ENCODE peak calls at places on chromosomes 3 and 15, in four cellular contexts. One of them, this sample, is unnamed.

GRCh38 chr3:46574263-46574662 is 8.2 kb upstream of the LRRC2 start:
- DNase-seq in cardiac fibroblast: no peak
- DNase-seq in Kasumi-1: no peak
- DNase-seq in lower lobe of right lung: no peak
- DNase-seq in this sample: no peak

GRCh38 chr15:75904241-75904631 is 558 bp downstream of the FBXO22 start:
- DNase-seq in Kasumi-1: peak
- DNase-seq in lower lobe of right lung: peak
- DNase-seq in cardiac fibroblast: peak
- DNase-seq in this sample: peak

GRCh38 chr15:51380999-51381806 is 39.7 kb downstream of the GLDN start:
- DNase-seq in cardiac fibroblast: peak
- DNase-seq in lower lobe of right lung: no peak
- DNase-seq in Kasumi-1: peak
- DNase-seq in this sample: no peak

GRCh38 chr3:112984485-112984884 is 6.3 kb upstream of the GTPBP8 start:
- DNase-seq in Kasumi-1: no peak
- DNase-seq in cardiac fibroblast: peak
- DNase-seq in lower lobe of right lung: no peak
- DNase-seq in this sample: no peak

GRCh38 chr15:70632079-70632850 is 131.1 kb downstream of the UACA start:
- DNase-seq in lower lobe of right lung: no peak
- DNase-seq in cardiac fibroblast: no peak
- DNase-seq in Kasumi-1: no peak
- DNase-seq in this sample: no peak

GRCh38 chr3:47782538-47783308 is 1.0 kb upstream of the SMARCC1 start:
- DNase-seq in cardiac fibroblast: no peak
- DNase-seq in lower lobe of right lung: no peak
- DNase-seq in Kasumi-1: no peak
- DNase-seq in this sample: no peak

GRCh38 chr3:110381992-110382391 is 689.6 kb upstream of the NECTIN3 start:
- DNase-seq in lower lobe of right lung: no peak
- DNase-seq in cardiac fibroblast: no peak
- DNase-seq in Kasumi-1: no peak
- DNase-seq in this sample: no peak

GRCh38 chr3:112734171-112734570 is 93.2 kb upstream of the CCDC80 start:
- DNase-seq in cardiac fibroblast: peak
- DNase-seq in Kasumi-1: no peak
- DNase-seq in lower lobe of right lung: no peak
- DNase-seq in this sample: no peak

GRCh38 chr15:96327155-96327741 is 3.3 kb upstream of the NR2F2 start:
- DNase-seq in lower lobe of right lung: no peak
- DNase-seq in cardiac fibroblast: peak
- DNase-seq in Kasumi-1: peak
- DNase-seq in this sample: no peak

GRCh38 chr3:188584958-188585689 is 431.2 kb downstream of the LPP start:
- DNase-seq in lower lobe of right lung: no peak
- DNase-seq in cardiac fibroblast: peak
- DNase-seq in Kasumi-1: no peak
- DNase-seq in this sample: no peak

GRCh38 chr3:195893121-195893449 is 15.3 kb downstream of the TNK2 start:
- DNase-seq in cardiac fibroblast: no peak
- DNase-seq in Kasumi-1: no peak
- DNase-seq in lower lobe of right lung: no peak
- DNase-seq in this sample: no peak

GRCh38 chr15:101081900-101082299 is 162.7 kb downstream of the LRRK1 start:
- DNase-seq in cardiac fibroblast: no peak
- DNase-seq in Kasumi-1: no peak
- DNase-seq in lower lobe of right lung: no peak
- DNase-seq in this sample: no peak

GRCh38 chr3:23760871-23761373 is 44.8 kb upstream of the UBE2E1 start:
- DNase-seq in lower lobe of right lung: no peak
- DNase-seq in cardiac fibroblast: no peak
- DNase-seq in Kasumi-1: no peak
- DNase-seq in this sample: no peak

GRCh38 chr3:8371955-8372600 is 129.5 kb upstream of the LMCD1 start:
- DNase-seq in cardiac fibroblast: no peak
- DNase-seq in lower lobe of right lung: no peak
- DNase-seq in Kasumi-1: no peak
- DNase-seq in this sample: no peak

GRCh38 chr3:141308588-141309218 is 59.6 kb upstream of the ZBTB38 start:
- DNase-seq in Kasumi-1: no peak
- DNase-seq in cardiac fibroblast: peak
- DNase-seq in lower lobe of right lung: peak
- DNase-seq in this sample: no peak

GRCh38 chr3:48563382-48563918 is at the start of gene UCN2:
- DNase-seq in Kasumi-1: no peak
- DNase-seq in lower lobe of right lung: no peak
- DNase-seq in cardiac fibroblast: peak
- DNase-seq in this sample: no peak

GRCh38 chr3:79297242-79297641 is 470.6 kb downstream of the ROBO1 start:
- DNase-seq in lower lobe of right lung: no peak
- DNase-seq in Kasumi-1: no peak
- DNase-seq in cardiac fibroblast: peak
- DNase-seq in this sample: no peak

GRCh38 chr15:95826831-95827230 is 503.7 kb upstream of the NR2F2 start:
- DNase-seq in Kasumi-1: no peak
- DNase-seq in lower lobe of right lung: no peak
- DNase-seq in cardiac fibroblast: no peak
- DNase-seq in this sample: no peak

GRCh38 chr3:7546219-7546618 is 685.3 kb downstream of the GRM7 start:
- DNase-seq in lower lobe of right lung: no peak
- DNase-seq in Kasumi-1: peak
- DNase-seq in cardiac fibroblast: peak
- DNase-seq in this sample: no peak

GRCh38 chr3:156151824-156152428 is 31.5 kb downstream of the KCNAB1 start:
- DNase-seq in lower lobe of right lung: peak
- DNase-seq in Kasumi-1: peak
- DNase-seq in cardiac fibroblast: peak
- DNase-seq in this sample: peak

GRCh38 chr3:109161487-109162108 is 25.1 kb downstream of the C3orf85 start:
- DNase-seq in lower lobe of right lung: no peak
- DNase-seq in cardiac fibroblast: no peak
- DNase-seq in Kasumi-1: no peak
- DNase-seq in this sample: no peak

GRCh38 chr3:194732617-194733016 is 46.9 kb downstream of the FAM43A start:
- DNase-seq in Kasumi-1: peak
- DNase-seq in lower lobe of right lung: no peak
- DNase-seq in cardiac fibroblast: no peak
- DNase-seq in this sample: no peak

GRCh38 chr3:27985369-27986035 is 255.9 kb upstream of the CMC1 start:
- DNase-seq in cardiac fibroblast: peak
- DNase-seq in Kasumi-1: no peak
- DNase-seq in lower lobe of right lung: no peak
- DNase-seq in this sample: no peak

GRCh38 chr3:114451561-114452018 is 157.8 kb downstream of the TIGIT start:
- DNase-seq in lower lobe of right lung: no peak
- DNase-seq in Kasumi-1: no peak
- DNase-seq in cardiac fibroblast: peak
- DNase-seq in this sample: no peak

GRCh38 chr3:134527037-134527436 is 41.2 kb downstream of the CEP63 start:
- DNase-seq in lower lobe of right lung: no peak
- DNase-seq in Kasumi-1: peak
- DNase-seq in cardiac fibroblast: no peak
- DNase-seq in this sample: no peak

GRCh38 chr3:129892857-129893615 is 475 bp downstream of the TMCC1 start:
- DNase-seq in lower lobe of right lung: peak
- DNase-seq in Kasumi-1: peak
- DNase-seq in cardiac fibroblast: no peak
- DNase-seq in this sample: peak

GRCh38 chr15:42608110-42608531 is 32.7 kb downstream of the STARD9 start:
- DNase-seq in lower lobe of right lung: peak
- DNase-seq in cardiac fibroblast: peak
- DNase-seq in Kasumi-1: no peak
- DNase-seq in this sample: no peak

GRCh38 chr3:63857311-63857710 is 6.3 kb downstream of the THOC7 start:
- DNase-seq in Kasumi-1: no peak
- DNase-seq in cardiac fibroblast: peak
- DNase-seq in lower lobe of right lung: no peak
- DNase-seq in this sample: no peak

GRCh38 chr3:175312766-175313165 is 453.6 kb downstream of the NAALADL2 start:
- DNase-seq in cardiac fibroblast: no peak
- DNase-seq in Kasumi-1: no peak
- DNase-seq in lower lobe of right lung: no peak
- DNase-seq in this sample: no peak